ENCODE peak calls at places on chromosome 10, in four cellular contexts. H, M, A and F are unnamed samples.
A peak's percentile ranks its signal among the peaks of the same experiment; 100 is the strongest.

GRCh38 chr10:124701435-124701834 is 42.7 kb downstream of the FAM53B start:
- DNase-seq in M (peak; percentile 73), A (no peak), H (no peak), F (no peak)

GRCh38 chr10:30207485-30208052 is 141.5 kb downstream of the MTPAP start:
- DNase-seq in H (no peak), A (peak; percentile 83), M (peak; percentile 43), F (no peak)

GRCh38 chr10:45403151-45403550 is 29.1 kb downstream of the ALOX5 start:
- DNase-seq in M (peak; percentile 6), A (peak; percentile 13), H (no peak), F (no peak)

GRCh38 chr10:128549192-128549591 is 423.0 kb upstream of the MKI67 start:
- DNase-seq in M (no peak), A (no peak), H (no peak), F (no peak)

GRCh38 chr10:58477122-58477521 is 35.5 kb upstream of the BICC1 start:
- DNase-seq in H (no peak), A (no peak), M (peak; percentile 92), F (peak; percentile 34)

GRCh38 chr10:119818889-119819270 is 53.8 kb downstream of the MCMBP start:
- DNase-seq in M (no peak), H (peak; percentile 38), A (no peak), F (no peak)

GRCh38 chr10:28492556-28492955 is 40.4 kb upstream of the WAC start:
- DNase-seq in A (no peak), M (no peak), H (no peak), F (no peak)

GRCh38 chr10:122999347-122999746 is 9.2 kb downstream of the IKZF5 start:
- DNase-seq in M (no peak), A (no peak), H (no peak), F (no peak)

GRCh38 chr10:60943372-60944158 is 420 bp downstream of the RHOBTB1 start:
- DNase-seq in H (peak; percentile 81), M (peak; percentile 57), A (no peak), F (peak; percentile 54)

GRCh38 chr10:76336213-76336963 is 905.0 kb downstream of the LRMDA start:
- DNase-seq in M (no peak), H (peak; percentile 34), A (no peak), F (no peak)

GRCh38 chr10:68073631-68074403 is 1.3 kb downstream of the HERC4 start:
- DNase-seq in M (no peak), H (peak; percentile 11), A (no peak), F (no peak)

GRCh38 chr10:43075612-43076003 is 1.3 kb upstream of the RET start:
- DNase-seq in M (no peak), A (no peak), H (no peak), F (no peak)

GRCh38 chr10:71597821-71598498 is 121.6 kb downstream of the C10orf105 start:
- DNase-seq in A (no peak), M (no peak), H (no peak), F (no peak)

GRCh38 chr10:133277993-133278576 is 1.4 kb upstream of the ADAM8 start:
- DNase-seq in M (no peak), H (no peak), A (peak; percentile 64), F (no peak)
- H3K4me3 ChIP-seq in M (no peak overlapping the region), H (no peak overlapping the region), A (peak overlapping the region; percentile 12), F (no peak overlapping the region)

GRCh38 chr10:99869581-99869980 is 87.1 kb downstream of the ABCC2 start:
- DNase-seq in H (no peak), A (no peak), M (no peak), F (no peak)
- H3K4me2 ChIP-seq in H (no peak overlapping the region), A (no peak overlapping the region), M (no peak overlapping the region), F (peak overlapping the region; percentile 51)

GRCh38 chr10:8636371-8636770 is 581.9 kb downstream of the GATA3 start:
- DNase-seq in A (no peak), H (no peak), M (no peak), F (no peak)
- H3K4me3 ChIP-seq in A (no peak overlapping the region), H (no peak overlapping the region), M (no peak overlapping the region), F (no peak overlapping the region)

DNA sequence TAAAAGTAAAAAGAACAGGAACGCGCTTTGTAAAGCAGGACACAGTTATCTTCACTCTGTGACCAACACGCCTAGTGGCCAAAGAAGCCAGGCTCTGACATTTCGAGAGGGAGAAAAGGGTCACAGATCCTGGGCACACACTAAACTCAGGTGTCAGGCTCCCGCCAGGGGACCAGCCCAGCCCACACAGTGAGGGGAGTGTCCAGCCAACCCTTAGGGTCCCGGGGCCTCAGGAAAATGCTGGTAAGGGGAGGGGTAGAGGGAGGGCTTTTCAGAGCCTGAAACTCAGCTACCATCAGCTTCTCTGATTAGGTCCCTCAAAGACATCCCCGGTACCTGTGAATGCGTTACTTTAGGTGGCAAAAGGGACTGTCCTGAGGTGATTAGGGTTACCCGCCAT is 16.6 kb downstream of the ANXA11 start:
- DNase-seq in A (no peak), H (no peak), M (no peak), F (no peak)
- H3K4me2 ChIP-seq in A (no peak overlapping the region), H (no peak overlapping the region), M (no peak overlapping the region), F (no peak overlapping the region)

DNA sequence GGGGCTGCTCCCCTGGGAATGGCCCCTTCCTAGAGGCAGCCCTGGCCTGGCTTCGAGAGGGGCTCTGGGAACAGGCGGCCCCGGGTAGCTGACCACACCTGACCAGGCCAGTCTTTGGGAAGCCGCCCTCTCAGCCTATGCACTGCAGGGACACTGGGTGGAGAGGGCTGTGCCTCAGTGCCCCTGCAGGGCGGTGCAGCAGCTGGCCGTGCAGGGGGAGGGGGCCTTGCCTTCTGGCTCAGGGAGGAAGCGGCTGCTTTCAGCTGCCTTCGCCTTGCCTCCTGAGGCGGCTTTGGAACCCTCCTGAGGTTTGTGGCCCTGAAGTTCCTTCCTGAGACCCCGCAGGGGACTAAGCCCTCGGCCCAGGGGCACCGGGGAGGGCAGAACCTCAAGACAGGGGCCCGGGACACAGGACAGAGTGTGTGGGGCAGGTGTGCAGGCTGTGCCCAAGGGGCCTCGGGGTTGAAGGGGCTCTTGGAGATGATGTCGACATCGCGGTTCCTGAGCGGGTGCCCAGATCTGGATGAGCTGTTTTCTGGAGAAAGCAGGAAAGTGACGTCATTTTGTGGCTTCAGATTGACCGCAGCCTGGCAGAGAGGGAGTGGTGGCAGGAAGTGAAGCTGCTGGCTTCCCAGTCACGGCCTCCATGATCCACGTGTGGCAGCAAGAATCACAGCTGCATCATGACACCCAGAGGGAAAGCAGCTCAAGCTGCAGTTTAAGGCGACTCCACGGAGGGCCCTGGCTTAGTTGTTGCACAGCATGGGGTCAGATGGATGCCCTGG is 17.7 kb downstream of the ADAM8 start:
- DNase-seq in M (peak; percentile 99), A (peak; percentile 88), H (peak; percentile 76), F (peak; percentile 93)
- H3K4me3 ChIP-seq in M (no peak overlapping the region), A (no peak overlapping the region), H (no peak overlapping the region), F (peak overlapping the region; percentile 14)

DNA sequence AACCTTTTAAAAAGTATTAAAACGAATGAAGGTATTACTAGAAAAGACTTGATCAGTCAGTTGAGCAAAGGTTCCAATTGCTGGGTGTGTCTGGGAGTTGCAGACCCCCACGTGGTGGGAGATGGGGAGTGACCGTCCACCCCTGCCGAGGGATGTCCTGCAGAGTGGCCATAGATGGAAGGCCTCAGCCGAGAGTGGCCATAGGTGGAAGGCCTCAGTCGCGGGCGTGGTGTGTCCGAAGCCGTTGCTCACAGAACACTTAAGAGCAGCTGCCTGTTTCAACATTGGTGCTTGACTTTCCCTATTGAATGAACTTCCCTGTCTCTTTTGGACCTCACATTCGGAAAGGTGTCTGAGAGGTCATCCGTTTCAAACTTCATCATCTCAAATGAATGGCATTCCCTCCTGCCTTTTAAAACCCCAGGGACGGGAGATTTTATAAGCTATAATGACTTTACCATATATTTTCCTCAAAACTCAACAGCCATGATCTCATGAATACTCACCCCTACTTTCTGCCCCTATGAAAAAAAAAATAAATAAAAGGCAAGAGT is 69.5 kb downstream of the CAMK1D start:
- DNase-seq in M (no peak), H (no peak), A (no peak), F (no peak)
- H3K4me2 ChIP-seq in M (no peak overlapping the region), H (no peak overlapping the region), A (peak overlapping the region; percentile 34), F (no peak overlapping the region)

DNA sequence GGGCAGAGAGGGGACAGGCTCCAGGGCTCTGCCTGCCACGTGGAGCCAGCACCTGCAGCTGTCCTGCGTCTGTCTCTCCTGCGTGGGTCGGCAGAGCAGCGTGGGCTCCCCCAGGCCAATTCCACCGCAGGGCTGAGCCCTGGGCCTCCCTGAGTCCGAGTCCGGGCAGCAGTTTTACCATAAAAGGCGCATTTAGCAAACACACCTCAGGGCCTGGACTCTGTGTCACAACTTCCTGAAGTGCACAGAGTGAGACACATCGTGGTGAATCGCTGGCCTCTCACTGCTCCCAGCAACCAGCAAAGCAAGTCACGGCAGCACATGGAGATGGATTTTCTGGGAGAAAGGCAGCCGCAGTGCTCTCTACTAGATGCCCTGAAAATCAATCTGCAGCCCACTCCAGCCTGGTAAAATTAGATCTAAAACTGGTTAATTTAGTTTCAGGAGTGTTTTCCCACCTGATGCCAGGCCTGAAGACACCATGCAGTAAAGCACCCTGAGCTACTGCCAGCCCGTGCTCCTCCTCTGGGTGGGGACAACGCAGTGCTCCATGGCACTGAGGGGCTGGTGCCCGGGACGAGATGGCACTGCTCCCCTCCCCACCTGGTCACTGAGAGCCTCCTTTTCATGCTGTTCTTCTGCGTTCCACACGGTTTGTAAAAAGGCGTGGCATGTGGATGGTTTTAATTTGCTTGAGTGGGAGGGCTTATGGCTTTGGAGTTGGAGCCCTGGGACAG is 337.0 kb downstream of the ADARB2 start:
- DNase-seq in A (no peak), H (peak; percentile 32), M (no peak), F (no peak)
- H3K4me3 ChIP-seq in A (no peak overlapping the region), H (no peak overlapping the region), M (no peak overlapping the region), F (no peak overlapping the region)

GRCh38 chr10:117298219-117298618 is 57.3 kb downstream of the SLC18A2 start:
- DNase-seq in M (no peak), A (no peak), H (no peak), F (no peak)

GRCh38 chr10:117300671-117301070 is 59.8 kb downstream of the SLC18A2 start:
- DNase-seq in A (no peak), M (no peak), H (no peak), F (no peak)

GRCh38 chr10:117294039-117294438 is 53.1 kb downstream of the SLC18A2 start:
- DNase-seq in A (no peak), H (no peak), M (no peak), F (no peak)

GRCh38 chr10:117294735-117295134 is 53.8 kb downstream of the SLC18A2 start:
- DNase-seq in A (no peak), M (no peak), H (no peak), F (no peak)

GRCh38 chr10:117299435-117299834 is 58.5 kb downstream of the SLC18A2 start:
- DNase-seq in M (no peak), H (no peak), A (no peak), F (no peak)
- H3K4me2 ChIP-seq in M (no peak overlapping the region), H (no peak overlapping the region), A (no peak overlapping the region), F (no peak overlapping the region)